ENCODE peak calls at places on chromosomes 6 and 20, in six cellular contexts. One of them, this sample, is unnamed.
A peak's percentile ranks its signal among the peaks of the same experiment; 100 is the strongest.

GRCh38 chr20:1469925-1470571 is 3.4 kb upstream of the NSFL1C start:
- DNase-seq in MM.1S: peak; percentile 88
- DNase-seq in PC-9: peak; percentile 93
- DNase-seq in pancreas: peak; percentile 90
- DNase-seq in HCT116: peak; percentile 79
- DNase-seq in breast epithelium: peak; percentile 73
- DNase-seq in this sample: no peak

GRCh38 chr6:23244300-23244699 is 674.9 kb downstream of the HDGFL1 start:
- DNase-seq in MM.1S: no peak
- DNase-seq in PC-9: no peak
- DNase-seq in pancreas: no peak
- DNase-seq in HCT116: no peak
- DNase-seq in breast epithelium: no peak
- DNase-seq in this sample: no peak

GRCh38 chr6:160069050-160069454 is 52.6 kb upstream of the SLC22A1 start:
- DNase-seq in MM.1S: peak; percentile 78
- DNase-seq in PC-9: no peak
- DNase-seq in pancreas: no peak
- DNase-seq in HCT116: no peak
- DNase-seq in breast epithelium: no peak
- DNase-seq in this sample: peak; percentile 5

GRCh38 chr6:42428326-42429041 is 23.2 kb downstream of the TRERF1 start:
- DNase-seq in MM.1S: no peak
- DNase-seq in PC-9: no peak
- DNase-seq in pancreas: no peak
- DNase-seq in HCT116: no peak
- DNase-seq in breast epithelium: no peak
- DNase-seq in this sample: peak; percentile 16

GRCh38 chr20:58127731-58128130 is 100.7 kb downstream of the ANKRD60 start:
- DNase-seq in MM.1S: no peak
- DNase-seq in PC-9: peak; percentile 93
- DNase-seq in pancreas: no peak
- DNase-seq in HCT116: peak; percentile 71
- DNase-seq in breast epithelium: peak; percentile 63
- DNase-seq in this sample: no peak

GRCh38 chr6:133551847-133552331 is 310.7 kb downstream of the EYA4 start:
- DNase-seq in MM.1S: no peak
- DNase-seq in PC-9: no peak
- DNase-seq in pancreas: no peak
- DNase-seq in HCT116: no peak
- DNase-seq in breast epithelium: no peak
- DNase-seq in this sample: no peak

GRCh38 chr6:125174626-125175025 is 21.1 kb downstream of the TPD52L1 start:
- DNase-seq in MM.1S: no peak
- DNase-seq in PC-9: no peak
- DNase-seq in pancreas: no peak
- DNase-seq in HCT116: no peak
- DNase-seq in breast epithelium: no peak
- DNase-seq in this sample: no peak

GRCh38 chr6:132060591-132060990 is 109.4 kb upstream of the CCN2 start:
- DNase-seq in MM.1S: no peak
- DNase-seq in PC-9: no peak
- DNase-seq in pancreas: no peak
- DNase-seq in HCT116: no peak
- DNase-seq in breast epithelium: no peak
- DNase-seq in this sample: no peak

GRCh38 chr20:15919118-15919517 is 654.1 kb downstream of the KIF16B start:
- DNase-seq in MM.1S: peak; percentile 70
- DNase-seq in PC-9: no peak
- DNase-seq in pancreas: no peak
- DNase-seq in HCT116: no peak
- DNase-seq in breast epithelium: no peak
- DNase-seq in this sample: no peak

GRCh38 chr6:12286381-12287132 is 3.6 kb upstream of the EDN1 start:
- DNase-seq in MM.1S: no peak
- DNase-seq in PC-9: no peak
- DNase-seq in pancreas: no peak
- DNase-seq in HCT116: no peak
- DNase-seq in breast epithelium: no peak
- DNase-seq in this sample: no peak

GRCh38 chr20:6026051-6026450 is 27.8 kb downstream of the LRRN4 start:
- DNase-seq in MM.1S: no peak
- DNase-seq in PC-9: no peak
- DNase-seq in pancreas: no peak
- DNase-seq in HCT116: no peak
- DNase-seq in breast epithelium: no peak
- DNase-seq in this sample: no peak

GRCh38 chr6:34045698-34046097 is 100.2 kb downstream of the GRM4 start:
- DNase-seq in MM.1S: no peak
- DNase-seq in PC-9: no peak
- DNase-seq in pancreas: no peak
- DNase-seq in HCT116: no peak
- DNase-seq in breast epithelium: no peak
- DNase-seq in this sample: no peak

GRCh38 chr6:75437451-75438185 is 56.0 kb downstream of the FILIP1 start:
- DNase-seq in MM.1S: no peak
- DNase-seq in PC-9: no peak
- DNase-seq in pancreas: no peak
- DNase-seq in HCT116: no peak
- DNase-seq in breast epithelium: no peak
- DNase-seq in this sample: no peak

GRCh38 chr20:4814696-4815252 is 93.1 kb downstream of the PRND start:
- DNase-seq in MM.1S: peak; percentile 11
- DNase-seq in PC-9: no peak
- DNase-seq in pancreas: peak; percentile 45
- DNase-seq in HCT116: no peak
- DNase-seq in breast epithelium: no peak
- DNase-seq in this sample: peak; percentile 76

GRCh38 chr6:71929047-71929446 is 42.7 kb downstream of the RIMS1 start:
- DNase-seq in MM.1S: no peak
- DNase-seq in PC-9: no peak
- DNase-seq in pancreas: no peak
- DNase-seq in HCT116: no peak
- DNase-seq in breast epithelium: no peak
- DNase-seq in this sample: no peak

GRCh38 chr6:43736844-43737243 is 33.2 kb upstream of the VEGFA start:
- DNase-seq in MM.1S: no peak
- DNase-seq in PC-9: no peak
- DNase-seq in pancreas: no peak
- DNase-seq in HCT116: no peak
- DNase-seq in breast epithelium: no peak
- DNase-seq in this sample: no peak

GRCh38 chr6:83310046-83310445 is 116.9 kb downstream of the RWDD2A start:
- DNase-seq in MM.1S: no peak
- DNase-seq in PC-9: no peak
- DNase-seq in pancreas: no peak
- DNase-seq in HCT116: no peak
- DNase-seq in breast epithelium: no peak
- DNase-seq in this sample: no peak

GRCh38 chr20:58231678-58232077 is 3.2 kb upstream of the ANKRD60 start:
- DNase-seq in MM.1S: no peak
- DNase-seq in PC-9: no peak
- DNase-seq in pancreas: no peak
- DNase-seq in HCT116: no peak
- DNase-seq in breast epithelium: no peak
- DNase-seq in this sample: no peak

GRCh38 chr20:11850901-11851300 is 66.8 kb upstream of the BTBD3 start:
- DNase-seq in MM.1S: no peak
- DNase-seq in PC-9: no peak
- DNase-seq in pancreas: no peak
- DNase-seq in HCT116: peak; percentile 10
- DNase-seq in breast epithelium: no peak
- DNase-seq in this sample: no peak

GRCh38 chr6:39881851-39882566 is 52.3 kb downstream of the MOCS1 start:
- DNase-seq in MM.1S: no peak
- DNase-seq in PC-9: no peak
- DNase-seq in pancreas: no peak
- DNase-seq in HCT116: no peak
- DNase-seq in breast epithelium: no peak
- DNase-seq in this sample: no peak

GRCh38 chr6:28683945-28684538 is 158.4 kb downstream of the GPX5 start:
- DNase-seq in MM.1S: peak; percentile 54
- DNase-seq in PC-9: peak; percentile 42
- DNase-seq in pancreas: no peak
- DNase-seq in HCT116: peak; percentile 60
- DNase-seq in breast epithelium: no peak
- DNase-seq in this sample: no peak

GRCh38 chr6:112253505-112253841 is 894 bp downstream of the LAMA4 start:
- DNase-seq in MM.1S: no peak
- DNase-seq in PC-9: no peak
- DNase-seq in pancreas: no peak
- DNase-seq in HCT116: no peak
- DNase-seq in breast epithelium: no peak
- DNase-seq in this sample: no peak

GRCh38 chr20:8401491-8401890 is 269.4 kb downstream of the PLCB1 start:
- DNase-seq in MM.1S: no peak
- DNase-seq in PC-9: no peak
- DNase-seq in pancreas: no peak
- DNase-seq in HCT116: no peak
- DNase-seq in breast epithelium: no peak
- DNase-seq in this sample: no peak

GRCh38 chr6:135600931-135601330 is 103.4 kb upstream of the AHI1 start:
- DNase-seq in MM.1S: no peak
- DNase-seq in PC-9: no peak
- DNase-seq in pancreas: no peak
- DNase-seq in HCT116: no peak
- DNase-seq in breast epithelium: no peak
- DNase-seq in this sample: no peak

GRCh38 chr6:45478235-45478634 is 100.5 kb upstream of the SUPT3H start:
- DNase-seq in MM.1S: no peak
- DNase-seq in PC-9: no peak
- DNase-seq in pancreas: no peak
- DNase-seq in HCT116: no peak
- DNase-seq in breast epithelium: no peak
- DNase-seq in this sample: no peak

GRCh38 chr6:17884501-17885039 is 102.9 kb downstream of the KIF13A start:
- DNase-seq in MM.1S: peak; percentile 23
- DNase-seq in PC-9: no peak
- DNase-seq in pancreas: no peak
- DNase-seq in HCT116: no peak
- DNase-seq in breast epithelium: no peak
- DNase-seq in this sample: no peak

GRCh38 chr20:36720510-36720909 is 25.4 kb downstream of the NDRG3 start:
- DNase-seq in MM.1S: no peak
- DNase-seq in PC-9: no peak
- DNase-seq in pancreas: no peak
- DNase-seq in HCT116: no peak
- DNase-seq in breast epithelium: no peak
- DNase-seq in this sample: no peak

GRCh38 chr6:53855940-53856339 is 61.1 kb downstream of the LRRC1 start:
- DNase-seq in MM.1S: no peak
- DNase-seq in PC-9: no peak
- DNase-seq in pancreas: no peak
- DNase-seq in HCT116: no peak
- DNase-seq in breast epithelium: no peak
- DNase-seq in this sample: no peak

GRCh38 chr6:53850527-53850926 is 55.7 kb downstream of the LRRC1 start:
- DNase-seq in MM.1S: no peak
- DNase-seq in PC-9: no peak
- DNase-seq in pancreas: no peak
- DNase-seq in HCT116: no peak
- DNase-seq in breast epithelium: no peak
- DNase-seq in this sample: no peak

GRCh38 chr6:53851561-53851960 is 56.8 kb downstream of the LRRC1 start:
- DNase-seq in MM.1S: no peak
- DNase-seq in PC-9: no peak
- DNase-seq in pancreas: no peak
- DNase-seq in HCT116: no peak
- DNase-seq in breast epithelium: no peak
- DNase-seq in this sample: no peak

GRCh38 chr6:53854843-53855567 is 60.2 kb downstream of the LRRC1 start:
- DNase-seq in MM.1S: peak; percentile 80
- DNase-seq in PC-9: peak; percentile 4
- DNase-seq in pancreas: no peak
- DNase-seq in HCT116: no peak
- DNase-seq in breast epithelium: no peak
- DNase-seq in this sample: no peak

DNA sequence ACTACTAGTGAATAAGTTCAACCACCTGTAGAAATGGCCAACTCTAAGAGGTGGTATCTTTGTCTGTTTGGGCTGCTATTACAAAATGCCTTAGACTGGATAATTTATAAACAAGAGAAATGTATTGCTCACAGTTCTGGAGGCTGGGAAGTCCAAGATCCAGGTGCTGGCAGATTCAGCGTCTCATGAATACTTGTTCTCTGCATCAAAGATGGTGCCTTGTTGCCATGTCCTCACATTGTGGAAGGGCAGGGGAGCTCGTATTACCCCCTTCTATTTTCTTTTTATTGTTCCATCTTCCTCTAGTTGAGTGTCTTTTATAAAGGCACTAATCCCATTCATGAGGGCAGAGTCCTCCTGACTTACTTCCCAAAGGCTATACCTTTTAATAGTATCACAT is 58.0 kb downstream of the LRRC1 start:
- DNase-seq in MM.1S: no peak
- DNase-seq in PC-9: no peak
- DNase-seq in pancreas: no peak
- DNase-seq in HCT116: no peak
- DNase-seq in breast epithelium: no peak
- DNase-seq in this sample: no peak
- TF ChIP-seq CTCF in MM.1S: no peak
- TF ChIP-seq CTCF in PC-9: no peak
- TF ChIP-seq CTCF in pancreas: no peak
- TF ChIP-seq CTCF in HCT116: no peak
- TF ChIP-seq CTCF in breast epithelium: no peak
- TF ChIP-seq CTCF in this sample: no peak

GRCh38 chr20:20530428-20531151 is 162.7 kb downstream of the INSM1 start:
- DNase-seq in MM.1S: no peak
- DNase-seq in PC-9: no peak
- DNase-seq in pancreas: no peak
- DNase-seq in HCT116: no peak
- DNase-seq in breast epithelium: no peak
- DNase-seq in this sample: no peak
- H3K27ac ChIP-seq in MM.1S: no peak overlapping the region
- H3K27ac ChIP-seq in PC-9: no peak overlapping the region
- H3K27ac ChIP-seq in pancreas: no peak overlapping the region
- H3K27ac ChIP-seq in HCT116: no peak overlapping the region
- H3K27ac ChIP-seq in breast epithelium: no peak overlapping the region
- H3K27ac ChIP-seq in this sample: no peak overlapping the region

GRCh38 chr20:32982617-32983458 is 21.4 kb downstream of the SUN5 start:
- DNase-seq in MM.1S: no peak
- DNase-seq in PC-9: peak; percentile 28
- DNase-seq in pancreas: no peak
- DNase-seq in HCT116: no peak
- DNase-seq in breast epithelium: no peak
- DNase-seq in this sample: no peak
- TF ChIP-seq CTCF in MM.1S: no peak
- TF ChIP-seq CTCF in PC-9: no peak
- TF ChIP-seq CTCF in pancreas: no peak
- TF ChIP-seq CTCF in HCT116: no peak
- TF ChIP-seq CTCF in breast epithelium: no peak
- TF ChIP-seq CTCF in this sample: no peak

DNA sequence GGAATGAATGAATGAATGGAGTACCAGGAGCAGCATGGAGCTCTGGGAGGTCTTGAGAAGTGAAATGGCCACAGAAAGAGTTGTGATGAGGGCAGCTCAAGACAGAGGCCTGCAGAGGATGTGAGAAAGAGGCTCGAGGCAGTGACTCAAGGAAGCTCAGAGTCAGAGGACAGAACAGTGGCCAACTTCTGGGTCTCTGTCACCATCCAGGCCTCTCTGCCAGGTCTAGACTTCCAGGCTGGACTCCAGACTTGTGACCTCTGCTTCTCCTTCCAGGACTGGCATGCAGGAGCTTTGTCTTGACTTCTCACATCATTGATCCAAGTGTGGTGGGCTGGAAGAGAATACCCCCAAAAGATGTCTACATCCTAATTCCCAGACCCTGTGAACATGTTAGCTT is 119.8 kb downstream of the TOX2 start:
- DNase-seq in MM.1S: no peak
- DNase-seq in PC-9: no peak
- DNase-seq in pancreas: no peak
- DNase-seq in HCT116: no peak
- DNase-seq in breast epithelium: no peak
- DNase-seq in this sample: no peak
- H3K27ac ChIP-seq in MM.1S: no peak overlapping the region
- H3K27ac ChIP-seq in PC-9: no peak overlapping the region
- H3K27ac ChIP-seq in pancreas: no peak overlapping the region
- H3K27ac ChIP-seq in HCT116: no peak overlapping the region
- H3K27ac ChIP-seq in breast epithelium: no peak overlapping the region
- H3K27ac ChIP-seq in this sample: no peak overlapping the region